ENCODE peak calls at places on chromosomes 1 and 21, in six cellular contexts. B, C, U, K, E and S are unnamed samples. For H3K9me3, the result is how much of the 10 kb centered on the place peaks cover.

GRCh38 chr1:101506541-101507164 is 269.8 kb downstream of the S1PR1 start:
- DNase-seq in B (peak), C (no peak), U (no peak), K (peak), E (no peak), S (no peak)

GRCh38 chr1:161718559-161719324 is 2.6 kb upstream of the FCRLB start:
- DNase-seq in B (no peak), C (no peak), U (no peak), K (no peak), E (no peak), S (no peak)

GRCh38 chr1:210496063-210496462 is 167.4 kb downstream of the HHAT start:
- DNase-seq in B (no peak), C (peak), U (no peak), K (peak), E (no peak), S (peak)

GRCh38 chr1:212368073-212368484 is 46.6 kb downstream of the PACC1 start:
- DNase-seq in B (peak), C (no peak), U (no peak), K (peak), E (no peak), S (peak)

GRCh38 chr1:207813513-207813881 is 61.6 kb downstream of the CD46 start:
- DNase-seq in B (no peak), C (no peak), U (no peak), K (no peak), E (no peak), S (no peak)

GRCh38 chr21:16608209-16608830 is 878.5 kb downstream of the USP25 start:
- DNase-seq in B (no peak), C (no peak), U (no peak), K (peak), E (no peak), S (no peak)

GRCh38 chr1:109910123-109910962 is at the start of gene CSF1:
- DNase-seq in B (peak), C (peak), U (peak), K (peak), E (peak), S (peak)

GRCh38 chr1:200257235-200257634 is 152.6 kb downstream of the ZNF281 start:
- DNase-seq in B (no peak), C (no peak), U (no peak), K (no peak), E (no peak), S (no peak)

GRCh38 chr21:38037416-38037815 is 121.2 kb upstream of the KCNJ6 start:
- DNase-seq in B (no peak), C (no peak), U (no peak), K (no peak), E (no peak), S (no peak)

GRCh38 chr1:32693455-32694174 is 9.0 kb downstream of the SYNC start:
- DNase-seq in B (no peak), C (no peak), U (no peak), K (no peak), E (peak), S (no peak)

GRCh38 chr1:15620155-15620545 is 2.9 kb downstream of the DDI2 start:
- DNase-seq in B (peak), C (no peak), U (no peak), K (peak), E (no peak), S (no peak)

GRCh38 chr1:230854423-230854822 is 13.9 kb downstream of the C1orf198 start:
- DNase-seq in B (no peak), C (no peak), U (no peak), K (no peak), E (no peak), S (no peak)

GRCh38 chr1:152348447-152348846 is 11.4 kb downstream of the FLG2 start:
- DNase-seq in B (no peak), C (no peak), U (no peak), K (no peak), E (no peak), S (no peak)

GRCh38 chr1:185861630-185862029 is 127.4 kb downstream of the HMCN1 start:
- DNase-seq in B (no peak), C (no peak), U (no peak), K (peak), E (no peak), S (no peak)

GRCh38 chr1:102840741-102841140 is 267.6 kb downstream of the COL11A1 start:
- DNase-seq in B (no peak), C (no peak), U (no peak), K (no peak), E (no peak), S (no peak)
- H3K9me3 ChIP-seq in B (under half), C (under half), U (under half), K (under half), E (under half), S (under half)

GRCh38 chr1:4253918-4254317 is 353.8 kb upstream of the C1orf174 start:
- DNase-seq in B (no peak), C (no peak), U (no peak), K (no peak), E (no peak), S (no peak)

GRCh38 chr1:4261327-4261726 is 361.3 kb upstream of the C1orf174 start:
- DNase-seq in B (no peak), C (no peak), U (no peak), K (no peak), E (no peak), S (no peak)

GRCh38 chr1:4256351-4256750 is 356.3 kb upstream of the C1orf174 start:
- DNase-seq in B (no peak), C (no peak), U (no peak), K (no peak), E (no peak), S (no peak)
- H3K9me3 ChIP-seq in B (under half), C (under half), U (under half), K (under half), E (under half), S (under half)

GRCh38 chr21:42818328-42818749 is 61.0 kb downstream of the WDR4 start:
- DNase-seq in B (peak), C (peak), U (no peak), K (peak), E (peak), S (peak)
- H3K9me3 ChIP-seq in B (under half), C (under half), U (under half), K (under half), E (under half), S (under half)

DNA sequence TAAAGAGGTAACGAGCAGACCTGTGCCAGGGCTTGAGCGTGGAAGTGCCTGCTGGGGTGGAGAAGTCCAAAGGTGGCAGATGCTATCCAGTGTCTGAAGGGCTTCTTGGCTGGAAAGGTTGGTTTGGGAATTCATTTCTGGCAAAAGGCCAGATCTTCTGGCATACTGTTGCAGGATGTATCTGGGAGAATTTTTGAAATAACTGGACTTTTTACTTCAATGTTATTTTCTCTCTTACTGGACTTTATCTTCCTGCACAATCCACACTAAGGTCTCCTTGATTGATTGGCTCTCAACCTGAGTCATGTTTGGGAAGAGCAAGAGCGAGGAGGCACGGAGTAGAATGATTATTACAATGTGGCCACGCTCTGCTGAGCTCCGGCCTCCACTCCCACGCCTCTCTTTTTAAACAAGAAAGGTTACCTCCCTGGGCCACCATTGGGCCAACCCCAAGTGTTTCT is 278.4 kb downstream of the TM2D1 start:
- DNase-seq in B (no peak), C (no peak), U (no peak), K (peak), E (no peak), S (no peak)
- H3K9me3 ChIP-seq in B (under half), C (under half), U (under half), K (under half), E (under half), S (under half)

GRCh38 chr1:227586733-227587132 is 23.4 kb downstream of the ZNF678 start:
- DNase-seq in B (no peak), C (no peak), U (no peak), K (no peak), E (no peak), S (no peak)
- H3K9me3 ChIP-seq in B (under half), C (under half), U (under half), K (under half), E (under half), S (under half)